ENCODE peak calls at places on chromosomes 12 and 14, in five cellular contexts. F is GM03348, M is GM13976, O is HFFc6, G is BE2C. W is an unnamed sample.

GRCh38 chr12:94795053-94795452 is 144.7 kb upstream of the TMCC3 start:
- DNase-seq in F (no peak), M (no peak), O (no peak), G (no peak), W (no peak)

GRCh38 chr12:48291511-48291910 is 59.2 kb downstream of the ZNF641 start:
- DNase-seq in F (no peak), M (no peak), O (no peak), G (no peak), W (no peak)

GRCh38 chr12:101763246-101763931 is 24.1 kb upstream of the SYCP3 start:
- DNase-seq in F (no peak), M (no peak), O (no peak), G (no peak), W (no peak)

GRCh38 chr12:121582583-121583333 is 1.9 kb upstream of the KDM2B start:
- DNase-seq in F (no peak), M (no peak), O (no peak), G (no peak), W (no peak)

GRCh38 chr12:51866324-51866723 is 17.8 kb upstream of the FIGNL2 start:
- DNase-seq in F (no peak), M (no peak), O (no peak), G (no peak), W (no peak)

GRCh38 chr12:108112815-108113556 is 16.1 kb upstream of the WSCD2 start:
- DNase-seq in F (no peak), M (no peak), O (no peak), G (no peak), W (no peak)

GRCh38 chr14:58354817-58355216 is 40.9 kb upstream of the TOMM20L start:
- DNase-seq in F (no peak), M (no peak), O (no peak), G (no peak), W (no peak)

GRCh38 chr12:105485926-105486325 is 155.4 kb downstream of the C12orf75 start:
- DNase-seq in F (no peak), M (no peak), O (no peak), G (no peak), W (no peak)

GRCh38 chr14:69093551-69094421 is 59.1 kb downstream of the DCAF5 start:
- DNase-seq in F (peak), M (no peak), O (peak), G (no peak), W (no peak)

GRCh38 chr12:53096089-53096741 is 1.3 kb upstream of the IGFBP6 start:
- DNase-seq in F (peak), M (no peak), O (peak), G (no peak), W (peak)

GRCh38 chr14:43145361-43145760 is 1361.7 kb downstream of the FSCB start:
- DNase-seq in F (no peak), M (no peak), O (no peak), G (no peak), W (no peak)

GRCh38 chr12:30909721-30910350 is 16.7 kb upstream of the TSPAN11 start:
- DNase-seq in F (no peak), M (no peak), O (no peak), G (no peak), W (no peak)

GRCh38 chr12:99450231-99450630 is 197.3 kb upstream of the GARIN6 start:
- DNase-seq in F (no peak), M (no peak), O (no peak), G (no peak), W (peak)

GRCh38 chr12:103928736-103929050 is 1.5 kb upstream of the HSP90B1 start:
- DNase-seq in F (no peak), M (peak), O (no peak), G (no peak), W (no peak)

GRCh38 chr12:47188576-47189441 is 109.0 kb upstream of the AMIGO2 start:
- DNase-seq in F (peak), M (no peak), O (peak), G (no peak), W (peak)

GRCh38 chr12:105256921-105257320 is 20.9 kb upstream of the APPL2 start:
- DNase-seq in F (peak), M (no peak), O (peak), G (no peak), W (peak)

GRCh38 chr14:24171422-24172260 is at the start of gene REC8:
- DNase-seq in F (no peak), M (peak), O (no peak), G (peak), W (no peak)

GRCh38 chr12:55188974-55189556 is 31.8 kb upstream of the OR10A7 start:
- DNase-seq in F (peak), M (peak), O (peak), G (peak), W (peak)

GRCh38 chr12:116466536-116466935 is 92.6 kb upstream of the MAP1LC3B2 start:
- DNase-seq in F (no peak), M (no peak), O (no peak), G (no peak), W (no peak)

GRCh38 chr14:35416108-35416750 is 11.7 kb upstream of the NFKBIA start:
- DNase-seq in F (no peak), M (peak), O (no peak), G (no peak), W (no peak)

GRCh38 chr12:124002021-124002640 is 29.1 kb downstream of the ZNF664 start:
- DNase-seq in F (no peak), M (no peak), O (no peak), G (no peak), W (no peak)

GRCh38 chr12:31867292-31867691 is 91.9 kb upstream of the RESF1 start:
- DNase-seq in F (no peak), M (no peak), O (no peak), G (no peak), W (no peak)

GRCh38 chr12:94276725-94277124 is 128.3 kb downstream of the PLXNC1 start:
- DNase-seq in F (no peak), M (no peak), O (no peak), G (no peak), W (no peak)

GRCh38 chr12:52061470-52062166 is 8.2 kb upstream of the ATG101 start:
- DNase-seq in F (no peak), M (no peak), O (no peak), G (no peak), W (no peak)

GRCh38 chr12:27651201-27651600 is 45.0 kb upstream of the REP15 start:
- DNase-seq in F (no peak), M (no peak), O (peak), G (no peak), W (no peak)

GRCh38 chr12:57047981-57048380 is 1.9 kb downstream of the MYO1A start:
- DNase-seq in F (peak), M (no peak), O (peak), G (no peak), W (no peak)

GRCh38 chr12:11649413-11650278 is at the start of gene ETV6:
- DNase-seq in F (peak), M (peak), O (peak), G (peak), W (peak)

GRCh38 chr14:68239988-68240387 is 420.4 kb downstream of the RAD51B start:
- DNase-seq in F (no peak), M (no peak), O (no peak), G (no peak), W (no peak)

GRCh38 chr12:25361511-25361910 is 110.8 kb upstream of the KRAS start:
- DNase-seq in F (no peak), M (no peak), O (no peak), G (no peak), W (no peak)

GRCh38 chr14:28975084-28975483 is 208.5 kb downstream of the FOXG1 start:
- DNase-seq in F (no peak), M (no peak), O (no peak), G (no peak), W (no peak)

GRCh38 chr12:20696181-20696580 is 1.0 kb downstream of the SLCO1C1 start:
- DNase-seq in F (no peak), M (no peak), O (no peak), G (no peak), W (no peak)